ENCODE peak calls at places on chromosomes 12 and 14, in four cellular contexts. F is psoas muscle, L is cardiac muscle cell, I is colonic mucosa. E is an unnamed sample.

GRCh38 chr12:126752021-126752420 is 1514.9 kb upstream of the TMEM132C start:
- DNase-seq in F (no peak), L (no peak), I (no peak), E (no peak)

GRCh38 chr12:3920378-3921141 is 47.4 kb upstream of the PARP11 start:
- DNase-seq in F (no peak), L (no peak), I (no peak), E (peak; percentile 64)

GRCh38 chr12:116577149-116577548 is 18.0 kb downstream of the MAP1LC3B2 start:
- DNase-seq in F (no peak), L (no peak), I (no peak), E (no peak)

GRCh38 chr12:112386726-112387125 is 4.5 kb upstream of the HECTD4 start:
- DNase-seq in F (peak; percentile 61), L (no peak), I (no peak), E (no peak)

GRCh38 chr14:99850705-99851104 is 57.5 kb downstream of the EML1 start:
- DNase-seq in F (no peak), L (peak; percentile 31), I (no peak), E (no peak)

GRCh38 chr12:20950248-20950647 is 139.7 kb downstream of the SLCO1B3 start:
- DNase-seq in F (no peak), L (peak; percentile 52), I (no peak), E (peak; percentile 46)

GRCh38 chr12:49331360-49332222 is 5.4 kb downstream of the C1QL4 start:
- DNase-seq in F (peak; percentile 82), L (peak; percentile 81), I (peak; percentile 70), E (peak; percentile 75)

GRCh38 chr12:102069707-102070106 is 7.9 kb upstream of the WASHC3 start:
- DNase-seq in F (no peak), L (no peak), I (no peak), E (peak; percentile 67)

GRCh38 chr12:2800046-2800570 is 5.3 kb downstream of the FKBP4 start:
- DNase-seq in F (no peak), L (no peak), I (no peak), E (no peak)

GRCh38 chr12:49301759-49302158 is 6.8 kb downstream of the PRPH start:
- DNase-seq in F (no peak), L (no peak), I (no peak), E (no peak)

GRCh38 chr14:22836301-22837058 is at the start of gene MMP14:
- DNase-seq in F (peak; percentile 84), L (no peak), I (peak; percentile 84), E (peak; percentile 92)

GRCh38 chr14:78997811-78998210 is 827.6 kb downstream of the NRXN3 start:
- DNase-seq in F (no peak), L (peak; percentile 66), I (no peak), E (peak; percentile 37)

DNA sequence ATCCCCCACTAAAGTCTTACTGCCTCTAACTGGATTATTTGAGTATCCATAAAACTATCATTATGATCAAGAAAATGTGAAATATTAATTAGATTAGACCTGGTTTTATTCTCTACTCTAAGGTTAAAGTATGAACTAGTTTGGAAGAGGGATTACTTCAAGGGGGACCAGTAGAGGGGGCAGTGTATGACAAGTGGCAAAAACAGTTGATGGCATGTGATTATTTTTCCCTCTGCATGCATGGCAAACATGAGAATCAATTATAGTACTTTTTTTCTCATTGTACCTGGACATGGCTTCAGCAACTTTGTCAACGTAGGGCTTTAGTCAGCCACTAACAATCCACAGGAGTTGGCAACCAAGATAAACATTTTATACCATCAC is 145.0 kb upstream of the SLC38A2 start:
- DNase-seq in F (no peak), L (no peak), I (no peak), E (no peak)
- TF ChIP-seq CTCF in F (no peak), L (no peak), I (no peak), E (no peak)

GRCh38 chr14:103803661-103804060 is 43.7 kb downstream of the PPP1R13B start:
- DNase-seq in F (no peak), L (no peak), I (no peak), E (no peak)
- H3K4me1 ChIP-seq in F (no peaks in the 10 kb centered on the region), L (peaks cover 35% of the 10 kb centered on the region), I (no peaks in the 10 kb centered on the region), E (no peaks in the 10 kb centered on the region)

DNA sequence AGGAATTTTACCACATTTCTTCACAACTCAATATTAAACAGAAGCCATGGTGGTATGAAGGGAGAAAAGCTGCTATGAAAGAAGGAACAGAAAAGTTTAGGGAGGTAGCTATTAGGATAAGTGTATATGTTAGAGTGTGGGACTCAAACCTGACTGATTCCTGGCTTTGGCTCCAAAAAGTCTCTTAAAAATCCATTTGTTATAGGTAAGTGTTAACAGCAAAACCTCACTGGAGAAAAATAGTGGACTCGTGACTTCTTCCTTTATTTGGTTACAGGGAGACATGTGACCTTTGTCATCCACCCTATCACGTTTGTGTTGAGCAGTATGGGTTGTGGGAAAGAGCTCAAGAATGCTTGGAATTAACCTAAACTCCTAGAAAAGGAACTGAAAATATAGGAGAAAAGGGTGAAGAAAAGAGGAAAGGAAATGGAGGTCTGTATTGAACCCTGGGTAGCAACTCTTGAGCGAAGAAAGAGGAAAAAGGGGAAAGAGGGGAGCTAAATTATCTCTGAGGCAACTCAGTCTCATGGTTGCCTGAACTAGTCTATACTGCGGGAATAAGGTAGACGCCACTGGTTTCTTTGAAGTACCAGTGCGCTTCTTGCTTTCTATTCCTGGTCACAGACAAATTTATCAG is 3.6 kb upstream of the EID3 start:
- DNase-seq in F (no peak), L (no peak), I (no peak), E (no peak)
- TF ChIP-seq CTCF in F (no peak), L (no peak), I (no peak), E (no peak)

GRCh38 chr12:15168279-15168678 is 52.9 kb downstream of the RERG start:
- DNase-seq in F (no peak), L (no peak), I (no peak), E (no peak)

GRCh38 chr12:15158114-15158513 is 63.1 kb downstream of the RERG start:
- DNase-seq in F (no peak), L (no peak), I (no peak), E (no peak)

GRCh38 chr12:15164997-15165659 is 56.1 kb downstream of the RERG start:
- DNase-seq in F (peak; percentile 41), L (no peak), I (no peak), E (no peak)

GRCh38 chr12:15163577-15163976 is 57.6 kb downstream of the RERG start:
- DNase-seq in F (no peak), L (no peak), I (no peak), E (no peak)

DNA sequence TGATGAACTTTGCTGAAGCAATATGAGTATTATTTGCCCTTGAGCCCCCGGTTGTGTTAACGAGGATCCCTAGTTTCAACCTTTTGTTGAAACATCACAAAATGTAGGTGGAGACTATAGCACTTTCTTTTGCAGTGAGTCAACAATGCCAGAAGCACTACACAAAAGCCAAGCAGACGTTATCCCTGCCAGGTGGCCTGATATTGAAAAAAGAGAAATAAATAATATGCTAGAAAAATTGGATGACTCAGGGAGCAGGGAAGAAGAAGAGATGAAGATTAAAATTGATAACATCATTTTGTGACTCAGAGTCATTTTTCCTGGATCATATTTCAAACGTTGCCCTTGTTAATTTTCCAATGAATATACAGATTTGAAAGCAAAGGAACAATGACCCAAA is 58.2 kb downstream of the RERG start:
- DNase-seq in F (no peak), L (no peak), I (no peak), E (no peak)
- H3K4me1 ChIP-seq in F (no peaks in the 10 kb centered on the region), L (no peaks in the 10 kb centered on the region), I (no peaks in the 10 kb centered on the region), E (no peaks in the 10 kb centered on the region)

DNA sequence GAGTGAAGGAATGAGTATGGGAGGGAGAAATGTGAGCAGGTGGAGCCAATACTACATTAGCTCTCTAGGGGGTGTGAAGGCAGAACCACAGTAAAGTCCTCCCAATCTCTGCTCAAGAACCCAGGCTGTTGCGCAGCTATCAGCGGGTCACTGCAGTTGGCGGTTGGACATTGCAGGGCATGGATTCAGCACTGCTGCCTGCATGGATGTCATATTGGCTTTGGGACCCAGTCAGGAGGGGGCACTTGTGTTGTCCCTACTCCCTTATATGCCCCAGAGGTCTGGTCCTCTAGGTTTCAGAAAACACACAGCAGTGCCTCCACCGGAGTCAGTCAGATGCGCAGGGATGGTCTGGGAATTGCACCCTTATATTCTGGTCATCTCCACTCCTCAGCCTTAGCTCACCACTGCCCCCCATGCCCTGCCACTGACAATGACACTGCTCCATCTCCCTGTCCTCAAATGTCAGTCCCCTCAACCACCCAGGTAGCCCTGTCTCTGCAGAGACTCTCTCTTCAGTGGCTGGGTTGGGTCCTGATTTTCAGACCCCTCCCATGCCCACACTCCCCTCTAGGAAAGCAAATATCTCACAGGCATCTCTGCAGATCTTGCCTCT is 9.6 kb downstream of the ZDHHC22 start:
- DNase-seq in F (no peak), L (no peak), I (no peak), E (no peak)
- TF ChIP-seq CTCF in F (no peak), L (no peak), I (no peak), E (no peak)

DNA sequence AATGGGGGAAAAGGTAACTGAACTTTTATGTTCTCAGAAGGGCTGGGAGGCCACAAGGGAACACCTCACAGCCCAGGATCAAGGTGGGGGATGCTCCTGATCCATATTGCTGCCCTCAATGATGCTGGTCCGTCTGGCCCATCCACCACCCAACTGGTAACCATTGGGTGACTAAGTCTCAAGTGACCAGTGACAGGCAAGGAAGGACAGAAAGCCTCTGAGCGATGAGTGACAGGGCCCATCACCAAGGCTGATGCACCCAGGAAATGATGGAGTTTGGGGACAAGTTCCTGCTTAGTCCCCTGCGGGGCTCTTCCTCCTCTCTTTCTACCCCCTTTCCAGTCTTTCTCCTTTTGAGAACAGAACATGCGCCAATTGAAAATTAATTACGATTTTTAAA is 2.6 kb upstream of the MMP19 start:
- DNase-seq in F (no peak), L (no peak), I (no peak), E (no peak)
- H3K4me1 ChIP-seq in F (no peaks in the 10 kb centered on the region), L (no peaks in the 10 kb centered on the region), I (no peaks in the 10 kb centered on the region), E (peaks cover 21% of the 10 kb centered on the region)

DNA sequence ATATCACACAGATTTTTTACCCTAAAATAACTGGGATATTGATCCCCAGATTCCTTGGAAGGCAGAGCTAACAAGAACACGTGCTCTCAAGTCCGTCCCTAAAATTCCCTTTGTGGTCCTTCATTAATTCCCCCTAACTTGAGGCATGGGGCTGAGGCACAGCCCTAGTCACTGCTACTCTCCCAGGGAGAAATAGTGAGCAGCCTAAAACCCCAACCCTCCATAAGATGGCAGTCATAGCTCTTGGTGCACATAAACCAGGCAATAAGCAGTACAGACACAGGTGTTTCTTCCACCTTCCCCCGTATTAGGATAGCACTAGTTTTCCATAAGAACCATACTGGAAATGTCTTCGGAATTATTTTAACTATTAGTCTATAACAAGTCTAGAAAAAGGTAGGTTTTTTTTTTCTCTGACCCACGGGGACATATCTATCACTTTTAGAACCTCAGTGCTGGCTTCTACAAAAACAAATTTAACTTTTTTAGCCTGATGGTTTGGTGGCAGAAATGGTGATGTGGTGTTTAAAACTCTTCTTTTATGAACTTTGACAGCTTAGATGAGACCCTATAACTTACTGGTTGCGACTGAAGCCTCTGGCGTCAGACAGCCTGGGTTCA is 3.1 kb upstream of the ARHGEF40 start:
- DNase-seq in F (no peak), L (no peak), I (no peak), E (no peak)
- TF ChIP-seq CTCF in F (no peak), L (peak; percentile 27), I (no peak), E (no peak)

DNA sequence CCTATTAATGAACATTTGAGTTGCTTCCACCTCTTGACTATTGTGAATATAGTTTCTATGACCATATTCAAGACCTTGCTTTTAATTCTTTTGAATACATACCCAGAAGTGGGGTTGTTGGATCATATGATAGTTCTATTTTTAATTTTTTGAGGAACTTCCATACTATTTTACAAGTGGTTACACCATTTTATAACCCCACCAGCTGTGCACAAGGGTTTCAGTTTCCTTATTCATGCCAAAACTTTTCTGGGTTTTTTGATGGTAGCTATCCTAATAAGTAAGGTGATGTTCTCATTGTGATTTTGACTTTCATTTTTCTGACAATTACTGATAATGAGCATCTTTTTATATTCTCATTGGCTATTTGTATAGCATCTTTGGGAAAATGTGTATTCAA is 109.4 kb upstream of the GARIN2 start:
- DNase-seq in F (no peak), L (no peak), I (no peak), E (no peak)
- H3K4me1 ChIP-seq in F (no peaks in the 10 kb centered on the region), L (no peaks in the 10 kb centered on the region), I (no peaks in the 10 kb centered on the region), E (no peaks in the 10 kb centered on the region)

GRCh38 chr14:33527023-33527634 is 423.7 kb downstream of the EGLN3 start:
- DNase-seq in F (no peak), L (no peak), I (no peak), E (no peak)
- TF ChIP-seq CTCF in F (no peak), L (no peak), I (no peak), E (no peak)

E was measured in endothelial cell of umbilical vein.